ENCODE peak calls at places on chromosomes 6 and 20, in six cellular contexts. G is NCI-H748 treated with DMSO at 0.1 percent for 48 hours; O is HT-29; J is spleen; Z is KG1; L is stimulated activated CD4-positive, alpha-beta T cell treated with anti-CD3 and anti-CD28 coated beads, Interleukin-4, amount 100 ng/mL, for 1 hour. E is an unnamed sample.

GRCh38 chr20:20702330-20703245 is 9.9 kb downstream of the RALGAPA2 start:
- DNase-seq in L (no peak), O (no peak), J (no peak), Z (no peak), G (no peak), E (no peak)

GRCh38 chr20:34249291-34249690 is 8.1 kb downstream of the ASIP start:
- DNase-seq in L (no peak), O (no peak), G (no peak), J (no peak), Z (peak; percentile 22), E (no peak)

GRCh38 chr6:134502614-134503541 is 185.0 kb upstream of the SGK1 start:
- DNase-seq in Z (no peak), L (no peak), O (peak; percentile 41), G (no peak), J (no peak), E (no peak)

GRCh38 chr6:136920858-136921520 is 1.1 kb upstream of the SLC35D3 start:
- DNase-seq in J (no peak), Z (no peak), O (peak; percentile 18), L (peak; percentile 7), G (no peak), E (no peak)

GRCh38 chr6:133504761-133505160 is 263.6 kb downstream of the EYA4 start:
- DNase-seq in O (no peak), J (no peak), L (no peak), G (no peak), Z (no peak), E (no peak)

GRCh38 chr6:12348530-12349511 is 58.7 kb downstream of the EDN1 start:
- DNase-seq in G (no peak), J (no peak), L (no peak), Z (no peak), O (peak; percentile 88), E (no peak)

GRCh38 chr6:114080891-114081510 is 110.1 kb upstream of the HDAC2 start:
- DNase-seq in G (no peak), L (no peak), J (no peak), O (no peak), Z (no peak), E (no peak)

GRCh38 chr20:61693055-61693600 is 372.6 kb downstream of the TAF4 start:
- DNase-seq in Z (no peak), L (no peak), G (no peak), O (no peak), J (no peak), E (no peak)

GRCh38 chr6:148441454-148441911 is 98.8 kb downstream of the SASH1 start:
- DNase-seq in G (no peak), O (peak; percentile 83), J (no peak), Z (no peak), L (no peak), E (no peak)

GRCh38 chr6:119612176-119612870 is 262.8 kb upstream of the MAN1A1 start:
- DNase-seq in Z (no peak), G (no peak), O (no peak), L (no peak), J (no peak), E (no peak)

GRCh38 chr6:113170454-113170853 is 686.7 kb upstream of the MARCKS start:
- DNase-seq in G (no peak), O (no peak), Z (no peak), L (no peak), J (no peak), E (no peak)

GRCh38 chr6:162178266-162178665 is 549.3 kb downstream of the PRKN start:
- DNase-seq in G (no peak), Z (no peak), O (no peak), J (no peak), L (no peak), E (no peak)

GRCh38 chr20:63980317-63980805 is 571 bp upstream of the PRPF6 start:
- DNase-seq in O (no peak), G (no peak), L (no peak), Z (no peak), J (no peak), E (no peak)

GRCh38 chr6:16684896-16685554 is 76.2 kb downstream of the ATXN1 start:
- DNase-seq in O (no peak), J (no peak), L (peak; percentile 88), G (no peak), Z (no peak), E (no peak)

GRCh38 chr20:10897341-10897740 is 223.5 kb upstream of the JAG1 start:
- DNase-seq in Z (no peak), L (no peak), O (no peak), G (no peak), J (no peak), E (no peak)

GRCh38 chr20:45359069-45359405 is 3.9 kb upstream of the SYS1 start:
- DNase-seq in Z (no peak), L (no peak), J (no peak), G (no peak), O (no peak), E (no peak)

GRCh38 chr6:42017021-42017643 is 33.2 kb upstream of the TAF8 start:
- DNase-seq in J (peak; percentile 67), O (no peak), Z (no peak), G (no peak), L (no peak), E (no peak)

GRCh38 chr20:39004508-39004907 is 42.4 kb downstream of the DHX35 start:
- DNase-seq in L (peak; percentile 18), J (no peak), Z (no peak), O (peak; percentile 78), G (peak; percentile 95), E (no peak)

GRCh38 chr20:55488593-55488992 is 516.7 kb downstream of the CBLN4 start:
- DNase-seq in O (peak; percentile 5), Z (no peak), L (no peak), G (no peak), J (no peak), E (no peak)

GRCh38 chr6:148678682-148679081 is 68.1 kb upstream of the UST start:
- DNase-seq in O (no peak), J (no peak), L (no peak), G (no peak), Z (no peak), E (no peak)

GRCh38 chr6:113315879-113316278 is 541.3 kb upstream of the MARCKS start:
- DNase-seq in L (no peak), J (no peak), Z (no peak), O (no peak), G (no peak), E (no peak)

GRCh38 chr20:63738687-63739128 is 868 bp upstream of the SLC2A4RG start:
- DNase-seq in O (peak; percentile 82), Z (no peak), J (peak; percentile 92), G (no peak), L (peak; percentile 41), E (no peak)

GRCh38 chr20:46458891-46459750 is 52.7 kb upstream of the ELMO2 start:
- DNase-seq in J (no peak), G (peak; percentile 44), L (peak; percentile 7), O (no peak), Z (no peak), E (peak; percentile 50)

GRCh38 chr20:49028684-49029083 is 17.4 kb upstream of the CSE1L start:
- DNase-seq in L (no peak), O (peak; percentile 49), J (no peak), Z (no peak), G (no peak), E (no peak)

GRCh38 chr20:37151529-37151928 is 27.6 kb upstream of the RPN2 start:
- DNase-seq in O (no peak), L (no peak), Z (no peak), G (no peak), J (no peak), E (no peak)

GRCh38 chr6:2471474-2471873 is 226.1 kb upstream of the GMDS start:
- DNase-seq in L (no peak), G (peak; percentile 74), J (no peak), O (no peak), Z (no peak), E (no peak)

GRCh38 chr20:7841291-7841966 is 98.8 kb downstream of the HAO1 start:
- DNase-seq in L (no peak), G (no peak), Z (no peak), O (no peak), J (no peak), E (no peak)

GRCh38 chr6:42137192-42137753 is 5.1 kb downstream of the C6orf132 start:
- DNase-seq in Z (no peak), L (no peak), J (no peak), O (peak; percentile 85), G (no peak), E (no peak)

GRCh38 chr6:154891901-154892300 is 103.2 kb upstream of the TIAM2 start:
- DNase-seq in J (no peak), Z (no peak), G (no peak), O (peak; percentile 31), L (no peak), E (no peak)

GRCh38 chr20:1844723-1845523 is 50.3 kb upstream of the SIRPA start:
- DNase-seq in O (no peak), G (no peak), Z (peak; percentile 27), L (peak; percentile 22), J (peak; percentile 90), E (no peak)

GRCh38 chr6:15483060-15483459 is 179.8 kb downstream of the DTNBP1 start:
- DNase-seq in Z (no peak), J (no peak), O (no peak), L (no peak), G (no peak), E (no peak)

GRCh38 chr20:61185181-61185580 is 66.9 kb upstream of the CDH4 start:
- DNase-seq in L (no peak), Z (no peak), O (no peak), G (no peak), J (no peak), E (no peak)

GRCh38 chr6:168676552-168677317 is 235.8 kb downstream of the SMOC2 start:
- DNase-seq in G (no peak), J (no peak), O (no peak), Z (no peak), L (no peak), E (no peak)

GRCh38 chr20:25281541-25281991 is 33.7 kb downstream of the PYGB start:
- DNase-seq in J (peak; percentile 86), L (no peak), O (no peak), G (no peak), Z (no peak), E (peak; percentile 70)

GRCh38 chr6:20565291-20565690 is 31.0 kb downstream of the CDKAL1 start:
- DNase-seq in O (no peak), L (no peak), J (no peak), G (peak; percentile 44), Z (no peak), E (no peak)

E was measured in posterior cingulate gyrus.